ENCODE peak calls at places on chromosome 16, in six cellular contexts. D is GM12878, Q is K562, Z is HepG2, U is HCT116, K is WTC11. Y is an unnamed sample.

GRCh38 chr16:73037331-73037745 is 10.6 kb downstream of the ZFHX3 start:
- DNase-seq in D (no peak), Q (peak; percentile 13), Z (no peak), U (no peak), K (no peak), Y (no peak)

GRCh38 chr16:20253825-20254224 is 73.5 kb downstream of the GP2 start:
- DNase-seq in D (no peak), Q (no peak), Z (no peak), U (no peak), K (no peak), Y (no peak)

GRCh38 chr16:73713817-73714495 is 582.7 kb upstream of the PSMD7 start:
- DNase-seq in D (no peak), Q (peak; percentile 51), Z (peak; percentile 42), U (peak; percentile 27), K (peak; percentile 69), Y (peak; percentile 51)

GRCh38 chr16:4452674-4453073 is 21.8 kb downstream of the NMRAL1 start:
- DNase-seq in D (no peak), Q (no peak), Z (no peak), U (no peak), K (no peak), Y (no peak)

GRCh38 chr16:68800257-68800875 is 43.0 kb upstream of the TANGO6 start:
- DNase-seq in D (peak; percentile 66), Q (peak; percentile 80), Z (peak; percentile 77), U (peak; percentile 62), K (peak; percentile 79), Y (peak; percentile 80)

GRCh38 chr16:69894675-69895074 is 56.5 kb upstream of the CLEC18A start:
- DNase-seq in D (no peak), Q (no peak), Z (no peak), U (no peak), K (no peak), Y (no peak)

GRCh38 chr16:46972971-46973456 is 460 bp downstream of the DNAJA2 start:
- DNase-seq in D (no peak), Q (peak; percentile 55), Z (peak; percentile 36), U (no peak), K (peak; percentile 56), Y (peak; percentile 30)

GRCh38 chr16:24189941-24190340 is 66.2 kb upstream of the CACNG3 start:
- DNase-seq in D (no peak), Q (no peak), Z (no peak), U (no peak), K (no peak), Y (no peak)

GRCh38 chr16:67248401-67249177 is at the start of gene SLC9A5:
- DNase-seq in D (no peak), Q (peak; percentile 41), Z (no peak), U (no peak), K (peak; percentile 53), Y (peak; percentile 46)

GRCh38 chr16:64364894-64365293 is 757.0 kb downstream of the CDH11 start:
- DNase-seq in D (no peak), Q (no peak), Z (no peak), U (no peak), K (no peak), Y (no peak)

GRCh38 chr16:75621170-75621477 is 2.0 kb downstream of the ADAT1 start:
- DNase-seq in D (no peak), Q (peak; percentile 86), Z (peak; percentile 53), U (no peak), K (no peak), Y (peak; percentile 30)

GRCh38 chr16:19548144-19548543 is 7.4 kb upstream of the VPS35L start:
- DNase-seq in D (no peak), Q (no peak), Z (no peak), U (no peak), K (no peak), Y (no peak)

GRCh38 chr16:12545292-12545610 is 258.4 kb downstream of the CPPED1 start:
- DNase-seq in D (no peak), Q (no peak), Z (peak; percentile 78), U (no peak), K (no peak), Y (no peak)

GRCh38 chr16:50684823-50685455 is 3.8 kb upstream of the SNX20 start:
- DNase-seq in D (no peak), Q (no peak), Z (no peak), U (no peak), K (no peak), Y (no peak)

GRCh38 chr16:67857547-67858233 is 10.2 kb upstream of the CENPT start:
- DNase-seq in D (no peak), Q (peak; percentile 76), Z (peak; percentile 96), U (no peak), K (peak; percentile 51), Y (no peak)

GRCh38 chr16:20920799-20921198 is 20.2 kb downstream of the LYRM1 start:
- DNase-seq in D (no peak), Q (no peak), Z (no peak), U (no peak), K (no peak), Y (no peak)

GRCh38 chr16:379183-379960 is 2.4 kb downstream of the PGAP6 start:
- DNase-seq in D (no peak), Q (no peak), Z (no peak), U (no peak), K (peak; percentile 83), Y (no peak)

GRCh38 chr16:2468725-2469398 is 2.2 kb upstream of the NTN3 start:
- DNase-seq in D (peak; percentile 49), Q (no peak), Z (no peak), U (no peak), K (peak; percentile 30), Y (no peak)

GRCh38 chr16:50114357-50115129 is 38.6 kb upstream of the TENT4B start:
- DNase-seq in D (no peak), Q (no peak), Z (no peak), U (no peak), K (no peak), Y (no peak)

GRCh38 chr16:2963074-2963610 is 933 bp upstream of the KREMEN2 start:
- DNase-seq in D (no peak), Q (peak; percentile 71), Z (no peak), U (no peak), K (peak; percentile 44), Y (no peak)

GRCh38 chr16:67979955-67980678 is at the start of gene DPEP3:
- DNase-seq in D (no peak), Q (no peak), Z (no peak), U (no peak), K (peak; percentile 83), Y (no peak)

GRCh38 chr16:22316411-22316811 is 19.2 kb downstream of the POLR3E start:
- DNase-seq in D (no peak), Q (no peak), Z (no peak), U (no peak), K (no peak), Y (no peak)

GRCh38 chr16:50711862-50712567 is 18.6 kb downstream of the NOD2 start:
- DNase-seq in D (no peak), Q (no peak), Z (no peak), U (no peak), K (no peak), Y (no peak)

GRCh38 chr16:21946889-21947635 is 6.1 kb upstream of the UQCRC2 start:
- DNase-seq in D (no peak), Q (peak; percentile 8), Z (no peak), U (no peak), K (no peak), Y (no peak)

GRCh38 chr16:30434852-30435251 is 5.0 kb upstream of the DCTPP1 start:
- DNase-seq in D (no peak), Q (no peak), Z (no peak), U (no peak), K (no peak), Y (no peak)

GRCh38 chr16:30428055-30428454 is 1.8 kb downstream of the DCTPP1 start:
- DNase-seq in D (no peak), Q (no peak), Z (no peak), U (no peak), K (no peak), Y (no peak)

GRCh38 chr16:30429418-30429677 is 482 bp downstream of the DCTPP1 start:
- DNase-seq in D (no peak), Q (no peak), Z (no peak), U (no peak), K (no peak), Y (peak; percentile 40)

GRCh38 chr16:30429678-30430427 is at the start of gene DCTPP1:
- DNase-seq in D (peak; percentile 99), Q (peak; percentile 99), Z (peak; percentile 100), U (peak; percentile 99), K (peak; percentile 91), Y (peak; percentile 98)

DNA sequence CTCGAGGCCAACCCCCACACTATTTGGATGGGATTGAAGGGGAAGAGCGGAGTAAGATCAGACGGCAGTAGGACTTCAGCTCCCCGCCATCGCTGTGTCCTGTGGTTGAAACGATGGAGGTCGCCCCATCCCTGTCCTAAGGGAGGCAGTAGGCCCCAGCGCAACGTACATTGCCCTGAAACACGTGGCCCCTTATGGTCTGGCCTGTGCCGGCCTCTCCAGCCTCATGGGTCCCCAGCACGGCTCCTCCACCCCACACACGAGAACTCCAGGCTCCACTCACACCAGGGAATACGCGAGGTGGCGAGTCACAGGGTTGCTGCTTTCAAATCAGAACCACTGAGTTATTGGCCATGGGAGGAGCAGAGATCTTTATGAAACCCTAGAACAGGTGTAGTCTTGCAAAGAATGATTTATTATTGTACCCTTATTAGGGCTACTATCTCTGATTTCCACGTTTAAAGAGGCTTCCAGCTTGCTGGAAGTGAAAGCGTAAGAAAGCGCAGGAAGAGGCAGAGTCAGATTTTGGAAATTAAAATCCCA is 669 bp upstream of the DCTPP1 start:
- DNase-seq in D (no peak), Q (no peak), Z (peak; percentile 77), U (no peak), K (peak; percentile 60), Y (no peak)
- TF ChIP-seq SP1 in D (no peak), Q (no peak), Z (no peak), U (no peak), K (no peak), Y (no peak)

GRCh38 chr16:85107083-85107482 is 5.2 kb downstream of the CIBAR2 start:
- DNase-seq in D (no peak), Q (no peak), Z (no peak), U (no peak), K (no peak), Y (no peak)
- TF ChIP-seq SP1 in D (no peak), Q (no peak), Z (no peak), U (no peak), K (no peak), Y (no peak)

GRCh38 chr16:28155293-28155692 is 56.5 kb downstream of the XPO6 start:
- DNase-seq in D (no peak), Q (no peak), Z (no peak), U (no peak), K (no peak), Y (no peak)
- TF ChIP-seq SP1 in D (no peak), Q (no peak), Z (no peak), U (no peak), K (no peak), Y (no peak)

DNA sequence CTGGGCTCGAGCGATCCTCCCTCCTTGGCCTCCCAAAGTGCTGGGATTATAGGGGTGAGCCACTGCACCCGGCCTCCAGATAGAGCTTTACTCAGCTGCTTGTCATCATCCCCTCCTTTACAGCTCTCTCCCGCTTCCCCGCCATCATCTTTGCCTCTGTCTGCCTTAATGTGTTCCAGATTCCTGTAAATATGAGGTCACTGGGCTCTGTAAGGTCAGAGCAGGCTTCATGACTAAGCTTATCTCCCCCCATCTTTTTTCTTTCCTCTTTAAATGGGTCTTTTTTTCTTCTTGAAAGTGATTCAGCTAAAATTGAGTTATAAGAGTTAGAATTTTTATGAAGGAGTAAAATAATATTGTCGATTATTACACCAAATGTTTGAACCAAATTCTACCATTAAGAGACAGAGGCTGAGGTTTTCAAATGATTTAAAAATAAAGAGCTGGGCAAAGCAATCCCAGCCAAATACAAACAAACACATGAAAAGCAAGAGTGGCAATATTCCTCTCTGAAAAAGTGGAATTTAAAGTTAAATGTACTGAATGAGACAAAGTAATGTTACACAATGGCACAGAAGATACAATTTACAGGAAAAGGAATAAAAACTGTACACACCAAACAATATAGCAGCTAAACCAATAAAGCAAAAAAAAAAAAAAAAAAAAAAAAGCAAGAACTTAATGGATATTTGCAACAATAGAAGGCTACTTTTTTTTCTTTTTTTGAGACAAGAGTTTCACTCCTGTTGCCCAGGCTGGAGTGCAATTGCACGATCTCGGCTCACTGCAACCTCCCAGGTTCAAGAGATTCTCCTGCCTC is 62.1 kb downstream of the CRISPLD2 start:
- DNase-seq in D (no peak), Q (peak; percentile 89), Z (peak; percentile 43), U (no peak), K (no peak), Y (no peak)
- TF ChIP-seq SP1 in D (no peak), Q (no peak), Z (no peak), U (no peak), K (no peak), Y (no peak)